ENCODE peak calls at places on chromosomes 3 and 15, in ten cellular contexts. L, P, R, C, A, T, Q, O, W and H are unnamed samples.

GRCh38 chr15:74541494-74542191 is 623 bp downstream of the ARID3B start:
- DNase-seq in L (peak; percentile 32), P (no peak), R (no peak), C (peak; percentile 29), A (peak; percentile 93), T (peak; percentile 17), Q (peak; percentile 30), O (no peak), W (peak; percentile 69), H (peak; percentile 30)

GRCh38 chr3:142445816-142446254 is 2.0 kb downstream of the XRN1 start:
- DNase-seq in L (no peak), P (no peak), R (no peak), C (peak; percentile 12), A (peak; percentile 46), T (no peak), Q (no peak), O (no peak), W (no peak), H (no peak)

GRCh38 chr3:108486272-108486787 is 24.1 kb downstream of the MYH15 start:
- DNase-seq in L (no peak), P (no peak), R (no peak), C (no peak), A (no peak), T (no peak), Q (no peak), O (no peak), W (no peak), H (no peak)

GRCh38 chr3:130700541-130700940 is 46.1 kb downstream of the PIK3R4 start:
- DNase-seq in L (no peak), P (no peak), R (no peak), C (no peak), A (no peak), T (no peak), Q (no peak), O (no peak), W (no peak), H (peak; percentile 24)

GRCh38 chr15:40250304-40250656 is 11.4 kb downstream of the PAK6 start:
- DNase-seq in L (no peak), P (no peak), R (no peak), C (no peak), A (no peak), T (no peak), Q (no peak), O (no peak), W (no peak), H (no peak)

GRCh38 chr15:39125904-39126303 is 455.0 kb upstream of the THBS1 start:
- DNase-seq in L (peak; percentile 31), P (no peak), R (peak; percentile 51), C (peak; percentile 62), A (peak; percentile 56), T (no peak), Q (no peak), O (no peak), W (no peak), H (no peak)

GRCh38 chr3:9746330-9746729 is 3.4 kb upstream of the OGG1 start:
- DNase-seq in L (no peak), P (no peak), R (no peak), C (no peak), A (no peak), T (no peak), Q (no peak), O (no peak), W (no peak), H (no peak)

GRCh38 chr3:171770689-171771620 is 39.3 kb downstream of the PLD1 start:
- DNase-seq in L (peak; percentile 78), P (no peak), R (no peak), C (peak; percentile 68), A (peak; percentile 82), T (no peak), Q (peak; percentile 63), O (no peak), W (no peak), H (peak; percentile 82)

GRCh38 chr3:18987862-18988447 is 160.4 kb upstream of the KCNH8 start:
- DNase-seq in L (no peak), P (no peak), R (no peak), C (no peak), A (no peak), T (no peak), Q (peak; percentile 27), O (no peak), W (no peak), H (no peak)

GRCh38 chr15:41492597-41493204 is 973 bp upstream of the ITPKA start:
- DNase-seq in L (no peak), P (no peak), R (no peak), C (no peak), A (no peak), T (no peak), Q (no peak), O (no peak), W (no peak), H (no peak)

GRCh38 chr3:73710340-73710739 is 85.6 kb upstream of the PDZRN3 start:
- DNase-seq in L (no peak), P (no peak), R (no peak), C (no peak), A (no peak), T (no peak), Q (no peak), O (no peak), W (no peak), H (no peak)

GRCh38 chr3:29281265-29282228 is 676 bp downstream of the RBMS3 start:
- DNase-seq in L (peak; percentile 24), P (no peak), R (no peak), C (no peak), A (no peak), T (no peak), Q (no peak), O (no peak), W (peak; percentile 69), H (no peak)

GRCh38 chr15:88563638-88564037 is 17.2 kb upstream of the DET1 start:
- DNase-seq in L (no peak), P (no peak), R (no peak), C (no peak), A (no peak), T (no peak), Q (no peak), O (no peak), W (no peak), H (no peak)

GRCh38 chr3:98504534-98504933 is 7.1 kb downstream of the OR5K2 start:
- DNase-seq in L (no peak), P (no peak), R (no peak), C (no peak), A (no peak), T (no peak), Q (no peak), O (no peak), W (no peak), H (no peak)

GRCh38 chr3:60403866-60404265 is 847.4 kb downstream of the FHIT start:
- DNase-seq in L (no peak), P (no peak), R (no peak), C (no peak), A (no peak), T (no peak), Q (no peak), O (no peak), W (no peak), H (no peak)

GRCh38 chr15:37103475-37104071 is 3.2 kb upstream of the MEIS2 start:
- DNase-seq in L (no peak), P (no peak), R (no peak), C (no peak), A (no peak), T (no peak), Q (no peak), O (peak; percentile 40), W (no peak), H (no peak)

GRCh38 chr15:70758790-70759462 is 4.4 kb downstream of the UACA start:
- DNase-seq in L (no peak), P (no peak), R (no peak), C (peak; percentile 88), A (no peak), T (no peak), Q (no peak), O (no peak), W (no peak), H (no peak)
- H3K4me3 ChIP-seq in L (no peak overlapping the region), P (peak overlapping the region; percentile 27), R (no peak overlapping the region), C (no peak overlapping the region), A (no peak overlapping the region), T (no peak overlapping the region), Q (no peak overlapping the region), O (no peak overlapping the region), W (no peak overlapping the region), H (no peak overlapping the region)

DNA sequence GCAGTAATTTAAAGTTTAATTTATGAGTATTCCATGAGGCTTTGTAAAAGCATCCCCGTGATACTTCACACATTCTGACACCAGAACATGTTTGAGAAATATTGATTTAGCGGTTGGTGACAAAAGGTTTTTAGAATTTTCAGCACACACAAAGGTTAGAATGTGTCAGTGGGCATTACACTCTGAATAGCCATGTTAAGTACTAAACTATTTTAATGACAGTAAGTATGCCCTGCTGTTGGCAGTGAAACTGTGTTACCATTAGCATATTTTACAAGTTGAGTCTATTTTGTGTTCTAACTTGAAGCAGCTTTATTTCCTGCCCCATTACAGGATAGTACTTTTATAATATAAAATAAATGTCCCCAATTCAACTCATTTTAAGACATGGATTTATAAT is 66.5 kb downstream of the ADAMTSL3 start:
- DNase-seq in L (no peak), P (no peak), R (no peak), C (no peak), A (no peak), T (no peak), Q (no peak), O (no peak), W (no peak), H (no peak)
- TF ChIP-seq POLR2A in L (no peak), P (no peak), R (no peak), C (no peak), A (no peak), T (no peak), Q (no peak), O (no peak), W (no peak), H (no peak)

GRCh38 chr3:46078712-46079400 is 51.6 kb upstream of the XCR1 start:
- DNase-seq in L (peak; percentile 98), P (peak; percentile 61), R (peak; percentile 91), C (peak; percentile 85), A (peak; percentile 93), T (peak; percentile 35), Q (peak; percentile 96), O (peak; percentile 83), W (peak; percentile 95), H (peak; percentile 95)
- TF ChIP-seq CTCF in L (peak; percentile 96), P (peak; percentile 95), R (peak; percentile 100), C (peak; percentile 99), A (peak; percentile 97), T (peak; percentile 94), Q (peak; percentile 57), O (peak; percentile 94), W (peak; percentile 99), H (peak; percentile 94)

DNA sequence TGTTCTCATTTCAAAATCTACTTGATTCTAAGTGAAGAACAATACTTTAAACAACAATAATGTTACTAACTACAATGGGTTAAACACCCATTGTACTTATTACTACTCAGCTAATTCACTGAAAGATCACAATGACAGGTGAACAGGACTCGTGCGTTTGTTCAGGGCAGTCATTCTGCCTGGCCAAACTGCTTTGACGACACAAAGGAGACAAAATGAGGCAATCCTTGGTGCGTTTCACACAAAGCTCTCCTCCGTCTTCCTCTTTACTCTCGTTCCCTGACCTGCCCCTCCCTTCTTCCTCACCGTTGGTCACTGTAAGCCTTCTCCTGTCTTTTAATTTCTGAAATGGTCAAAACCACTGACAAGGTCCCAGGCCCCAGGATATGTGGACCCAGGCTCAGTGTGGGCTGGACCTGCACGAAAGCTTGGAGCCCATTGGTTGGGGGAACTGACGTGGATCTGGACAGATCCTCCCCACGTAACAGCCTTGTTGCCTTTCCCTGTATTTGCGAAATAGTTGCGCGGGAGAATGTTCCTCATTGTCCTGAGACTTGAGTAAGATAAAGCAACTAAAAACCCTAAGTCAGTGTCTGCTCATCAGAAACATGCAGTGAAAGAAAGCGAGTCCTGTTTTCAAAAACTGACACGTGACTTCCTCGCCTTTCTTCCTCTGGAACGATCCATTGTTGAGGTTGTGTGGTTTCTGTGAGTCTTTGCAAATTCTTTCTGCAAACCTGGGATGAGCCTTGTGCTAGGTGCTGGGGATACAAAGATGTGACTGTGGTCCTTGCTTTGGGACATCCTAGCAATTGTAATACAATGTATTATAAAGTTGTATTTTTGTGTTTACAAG is 147.1 kb upstream of the RGMA start:
- DNase-seq in L (peak; percentile 71), P (no peak), R (no peak), C (no peak), A (peak; percentile 90), T (no peak), Q (peak; percentile 34), O (no peak), W (peak; percentile 82), H (peak; percentile 77)
- H3K4me3 ChIP-seq in L (peak overlapping the region; percentile 4), P (no peak overlapping the region), R (no peak overlapping the region), C (no peak overlapping the region), A (peak overlapping the region; percentile 46), T (no peak overlapping the region), Q (no peak overlapping the region), O (no peak overlapping the region), W (no peak overlapping the region), H (no peak overlapping the region)